ENCODE peak calls at places on chromosomes 12 and 14, in nine cellular contexts. One of them, this sample, is unnamed.

GRCh38 chr12:105986779-105987686 is 151.7 kb downstream of the NUAK1 start:
- DNase-seq in pancreas: no peak
- DNase-seq in mammary epithelial cell: peak; percentile 61
- DNase-seq in heart right ventricle: no peak
- DNase-seq in iPS DF 6.9: no peak
- DNase-seq in Caco-2: no peak
- DNase-seq in neuronal stem cell: no peak
- DNase-seq in MM.1S: peak; percentile 55
- DNase-seq in tibial artery: no peak
- DNase-seq in this sample: no peak

GRCh38 chr12:110266980-110267620 is 13.9 kb upstream of the ATP2A2 start:
- DNase-seq in pancreas: no peak
- DNase-seq in mammary epithelial cell: no peak
- DNase-seq in heart right ventricle: peak; percentile 33
- DNase-seq in iPS DF 6.9: no peak
- DNase-seq in Caco-2: no peak
- DNase-seq in neuronal stem cell: no peak
- DNase-seq in MM.1S: no peak
- DNase-seq in tibial artery: no peak
- DNase-seq in this sample: no peak

GRCh38 chr12:12985817-12986408 is 14.2 kb downstream of the HEBP1 start:
- DNase-seq in pancreas: no peak
- DNase-seq in mammary epithelial cell: no peak
- DNase-seq in heart right ventricle: no peak
- DNase-seq in iPS DF 6.9: no peak
- DNase-seq in Caco-2: peak; percentile 59
- DNase-seq in neuronal stem cell: no peak
- DNase-seq in MM.1S: no peak
- DNase-seq in tibial artery: no peak
- DNase-seq in this sample: no peak

GRCh38 chr14:95620659-95621059 is 65.6 kb upstream of the TCL1B start:
- DNase-seq in pancreas: no peak
- DNase-seq in mammary epithelial cell: no peak
- DNase-seq in heart right ventricle: no peak
- DNase-seq in iPS DF 6.9: no peak
- DNase-seq in Caco-2: no peak
- DNase-seq in neuronal stem cell: no peak
- DNase-seq in MM.1S: no peak
- DNase-seq in tibial artery: no peak
- DNase-seq in this sample: no peak

GRCh38 chr12:66915312-66915904 is 236.5 kb upstream of the GRIP1 start:
- DNase-seq in pancreas: no peak
- DNase-seq in mammary epithelial cell: no peak
- DNase-seq in heart right ventricle: no peak
- DNase-seq in iPS DF 6.9: no peak
- DNase-seq in Caco-2: no peak
- DNase-seq in neuronal stem cell: peak; percentile 20
- DNase-seq in MM.1S: no peak
- DNase-seq in tibial artery: no peak
- DNase-seq in this sample: no peak

GRCh38 chr14:94933411-94933964 is 163.6 kb upstream of the GSC start:
- DNase-seq in pancreas: no peak
- DNase-seq in mammary epithelial cell: no peak
- DNase-seq in heart right ventricle: no peak
- DNase-seq in iPS DF 6.9: no peak
- DNase-seq in Caco-2: no peak
- DNase-seq in neuronal stem cell: no peak
- DNase-seq in MM.1S: no peak
- DNase-seq in tibial artery: no peak
- DNase-seq in this sample: no peak

GRCh38 chr12:45893240-45893639 is 97.1 kb downstream of the SCAF11 start:
- DNase-seq in pancreas: no peak
- DNase-seq in mammary epithelial cell: peak; percentile 16
- DNase-seq in heart right ventricle: no peak
- DNase-seq in iPS DF 6.9: peak; percentile 35
- DNase-seq in Caco-2: no peak
- DNase-seq in neuronal stem cell: peak; percentile 21
- DNase-seq in MM.1S: no peak
- DNase-seq in tibial artery: no peak
- DNase-seq in this sample: no peak

GRCh38 chr12:97977870-97978269 is 515.3 kb downstream of the RMST start:
- DNase-seq in pancreas: no peak
- DNase-seq in mammary epithelial cell: no peak
- DNase-seq in heart right ventricle: no peak
- DNase-seq in iPS DF 6.9: no peak
- DNase-seq in Caco-2: no peak
- DNase-seq in neuronal stem cell: no peak
- DNase-seq in MM.1S: no peak
- DNase-seq in tibial artery: no peak
- DNase-seq in this sample: no peak

GRCh38 chr14:64388533-64389243 is 535 bp downstream of the MTHFD1 start:
- DNase-seq in pancreas: peak; percentile 11
- DNase-seq in mammary epithelial cell: peak; percentile 20
- DNase-seq in heart right ventricle: peak; percentile 40
- DNase-seq in iPS DF 6.9: no peak
- DNase-seq in Caco-2: no peak
- DNase-seq in neuronal stem cell: no peak
- DNase-seq in MM.1S: no peak
- DNase-seq in tibial artery: peak; percentile 47
- DNase-seq in this sample: no peak

GRCh38 chr14:79037593-79037992 is 867.4 kb downstream of the NRXN3 start:
- DNase-seq in pancreas: peak; percentile 28
- DNase-seq in mammary epithelial cell: no peak
- DNase-seq in heart right ventricle: no peak
- DNase-seq in iPS DF 6.9: no peak
- DNase-seq in Caco-2: no peak
- DNase-seq in neuronal stem cell: no peak
- DNase-seq in MM.1S: no peak
- DNase-seq in tibial artery: no peak
- DNase-seq in this sample: no peak

GRCh38 chr12:120106151-120106550 is 10.4 kb downstream of the RAB35 start:
- DNase-seq in pancreas: no peak
- DNase-seq in mammary epithelial cell: no peak
- DNase-seq in heart right ventricle: no peak
- DNase-seq in iPS DF 6.9: no peak
- DNase-seq in Caco-2: no peak
- DNase-seq in neuronal stem cell: no peak
- DNase-seq in MM.1S: no peak
- DNase-seq in tibial artery: no peak
- DNase-seq in this sample: no peak

GRCh38 chr12:30152705-30153104 is 369.0 kb upstream of the TMTC1 start:
- DNase-seq in pancreas: no peak
- DNase-seq in mammary epithelial cell: no peak
- DNase-seq in heart right ventricle: no peak
- DNase-seq in iPS DF 6.9: no peak
- DNase-seq in Caco-2: no peak
- DNase-seq in neuronal stem cell: no peak
- DNase-seq in MM.1S: no peak
- DNase-seq in tibial artery: no peak
- DNase-seq in this sample: no peak

GRCh38 chr12:51972424-51972812 is 20.9 kb downstream of the ACVR1B start:
- DNase-seq in pancreas: no peak
- DNase-seq in mammary epithelial cell: no peak
- DNase-seq in heart right ventricle: no peak
- DNase-seq in iPS DF 6.9: no peak
- DNase-seq in Caco-2: no peak
- DNase-seq in neuronal stem cell: no peak
- DNase-seq in MM.1S: no peak
- DNase-seq in tibial artery: no peak
- DNase-seq in this sample: no peak

GRCh38 chr12:5907812-5908211 is 37.2 kb downstream of the ANO2 start:
- DNase-seq in pancreas: no peak
- DNase-seq in mammary epithelial cell: no peak
- DNase-seq in heart right ventricle: no peak
- DNase-seq in iPS DF 6.9: no peak
- DNase-seq in Caco-2: no peak
- DNase-seq in neuronal stem cell: no peak
- DNase-seq in MM.1S: no peak
- DNase-seq in tibial artery: no peak
- DNase-seq in this sample: no peak

DNA sequence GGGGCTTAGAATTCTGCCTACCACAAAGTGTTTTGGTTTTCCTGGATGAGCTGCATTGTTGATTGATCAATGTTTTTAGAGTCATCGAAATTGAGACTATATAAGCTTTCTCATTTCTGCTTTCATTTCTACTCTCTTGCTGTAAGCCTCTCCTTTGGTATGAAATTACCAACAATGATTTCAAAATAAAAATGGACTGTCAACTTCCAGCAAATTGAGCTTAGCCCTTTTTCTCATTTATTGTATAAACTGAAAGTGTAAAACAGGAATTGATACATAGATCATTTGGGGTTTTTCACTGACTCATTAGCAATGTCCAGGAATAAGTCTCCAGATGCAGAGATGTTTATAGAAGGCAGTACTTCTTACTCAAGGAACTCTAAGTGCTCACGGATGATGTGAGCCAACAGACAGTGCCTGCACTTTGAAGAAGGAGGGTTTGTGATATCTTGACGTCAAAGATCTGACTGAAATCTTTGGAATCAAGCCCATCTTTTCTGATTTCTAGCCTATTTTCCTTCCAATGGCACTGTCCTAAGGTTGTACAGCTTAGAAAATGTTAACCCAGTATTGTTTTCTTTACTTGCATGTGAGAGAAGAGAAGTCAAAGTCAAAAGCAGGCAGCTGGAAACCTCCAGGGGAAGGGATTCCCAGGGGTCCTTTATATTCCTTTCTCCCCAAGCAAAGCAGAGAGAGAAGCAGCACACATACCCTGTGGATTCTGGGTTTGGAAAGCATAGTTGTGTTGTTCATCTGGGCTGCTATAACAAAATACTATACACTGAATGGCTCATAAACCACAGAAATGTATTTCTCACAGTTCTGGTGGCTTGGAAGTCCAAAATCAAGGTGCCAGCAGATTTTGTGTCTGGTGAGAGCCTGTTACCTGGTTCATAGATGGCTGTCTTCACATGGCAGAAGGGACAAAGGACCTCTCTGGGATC is 19.8 kb upstream of the PCNX1 start:
- DNase-seq in pancreas: no peak
- DNase-seq in mammary epithelial cell: peak; percentile 54
- DNase-seq in heart right ventricle: no peak
- DNase-seq in iPS DF 6.9: no peak
- DNase-seq in Caco-2: no peak
- DNase-seq in neuronal stem cell: no peak
- DNase-seq in MM.1S: peak; percentile 17
- DNase-seq in tibial artery: no peak
- DNase-seq in this sample: no peak
- H3K4me1 ChIP-seq in pancreas: no peaks in the 10 kb centered on the region
- H3K4me1 ChIP-seq in mammary epithelial cell: peaks cover 54% of the 10 kb centered on the region
- H3K4me1 ChIP-seq in heart right ventricle: peaks cover 26% of the 10 kb centered on the region
- H3K4me1 ChIP-seq in iPS DF 6.9: no peaks in the 10 kb centered on the region
- H3K4me1 ChIP-seq in Caco-2: no peaks in the 10 kb centered on the region
- H3K4me1 ChIP-seq in neuronal stem cell: no peaks in the 10 kb centered on the region
- H3K4me1 ChIP-seq in MM.1S: peaks cover 34% of the 10 kb centered on the region
- H3K4me1 ChIP-seq in tibial artery: no peaks in the 10 kb centered on the region
- H3K4me1 ChIP-seq in this sample: peaks cover 48% of the 10 kb centered on the region

DNA sequence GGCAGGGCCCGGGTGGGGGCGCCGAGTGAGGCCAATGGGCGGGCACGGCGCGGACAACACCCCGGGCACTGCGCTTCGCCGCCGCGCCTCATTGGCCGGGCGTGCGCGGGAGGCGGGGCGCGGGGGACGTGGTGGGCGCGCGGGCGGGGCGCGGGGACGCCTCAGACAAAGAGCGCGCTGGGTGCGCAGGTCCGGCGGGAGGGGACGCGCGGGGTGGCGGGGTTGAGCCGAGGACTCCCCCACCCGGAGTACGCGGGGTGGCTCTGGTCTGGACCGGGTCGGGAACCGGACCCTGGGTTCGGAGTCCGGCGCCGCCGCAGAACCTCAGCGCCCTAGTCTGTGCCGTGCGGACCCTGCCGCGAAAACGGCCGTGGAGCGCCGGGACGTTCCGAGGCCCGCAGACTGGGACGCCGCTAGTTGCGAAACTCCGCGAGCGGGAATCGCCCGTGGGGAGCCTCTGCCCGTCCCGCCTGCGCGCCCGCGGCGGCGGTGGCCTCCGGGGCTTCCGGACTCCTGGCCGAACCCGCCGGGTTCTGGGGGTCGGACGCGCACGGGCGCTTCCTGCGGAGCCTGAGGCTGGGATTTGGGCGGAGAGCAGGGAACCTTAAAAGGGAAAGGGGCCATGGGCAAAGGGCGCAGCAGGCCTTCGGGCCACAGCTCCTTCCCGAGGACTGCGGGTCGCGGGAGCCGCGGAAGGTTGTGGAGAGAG is 416 bp upstream of the SLC25A29 start:
- DNase-seq in pancreas: peak; percentile 84
- DNase-seq in mammary epithelial cell: peak; percentile 78
- DNase-seq in heart right ventricle: peak; percentile 90
- DNase-seq in iPS DF 6.9: no peak
- DNase-seq in Caco-2: peak; percentile 91
- DNase-seq in neuronal stem cell: peak; percentile 90
- DNase-seq in MM.1S: peak; percentile 44
- DNase-seq in tibial artery: peak; percentile 86
- DNase-seq in this sample: peak; percentile 93
- H3K27me3 ChIP-seq in pancreas: no peaks in the 10 kb centered on the region
- H3K27me3 ChIP-seq in mammary epithelial cell: no peaks in the 10 kb centered on the region
- H3K27me3 ChIP-seq in heart right ventricle: no peaks in the 10 kb centered on the region
- H3K27me3 ChIP-seq in iPS DF 6.9: no peaks in the 10 kb centered on the region
- H3K27me3 ChIP-seq in Caco-2: no peaks in the 10 kb centered on the region
- H3K27me3 ChIP-seq in neuronal stem cell: no peaks in the 10 kb centered on the region
- H3K27me3 ChIP-seq in MM.1S: peaks cover 7% of the 10 kb centered on the region
- H3K27me3 ChIP-seq in tibial artery: peaks cover 4% of the 10 kb centered on the region
- H3K27me3 ChIP-seq in this sample: no peaks in the 10 kb centered on the region

GRCh38 chr14:97413991-97414717 is 617.0 kb downstream of the VRK1 start:
- DNase-seq in pancreas: no peak
- DNase-seq in mammary epithelial cell: no peak
- DNase-seq in heart right ventricle: no peak
- DNase-seq in iPS DF 6.9: no peak
- DNase-seq in Caco-2: no peak
- DNase-seq in neuronal stem cell: no peak
- DNase-seq in MM.1S: no peak
- DNase-seq in tibial artery: no peak
- DNase-seq in this sample: no peak
- H3K4me1 ChIP-seq in pancreas: no peaks in the 10 kb centered on the region
- H3K4me1 ChIP-seq in mammary epithelial cell: no peaks in the 10 kb centered on the region
- H3K4me1 ChIP-seq in heart right ventricle: peaks cover 12% of the 10 kb centered on the region
- H3K4me1 ChIP-seq in iPS DF 6.9: peaks cover 5% of the 10 kb centered on the region
- H3K4me1 ChIP-seq in Caco-2: no peaks in the 10 kb centered on the region
- H3K4me1 ChIP-seq in neuronal stem cell: peaks cover 6% of the 10 kb centered on the region
- H3K4me1 ChIP-seq in MM.1S: no peaks in the 10 kb centered on the region
- H3K4me1 ChIP-seq in tibial artery: no peaks in the 10 kb centered on the region
- H3K4me1 ChIP-seq in this sample: peaks cover 7% of the 10 kb centered on the region

DNA sequence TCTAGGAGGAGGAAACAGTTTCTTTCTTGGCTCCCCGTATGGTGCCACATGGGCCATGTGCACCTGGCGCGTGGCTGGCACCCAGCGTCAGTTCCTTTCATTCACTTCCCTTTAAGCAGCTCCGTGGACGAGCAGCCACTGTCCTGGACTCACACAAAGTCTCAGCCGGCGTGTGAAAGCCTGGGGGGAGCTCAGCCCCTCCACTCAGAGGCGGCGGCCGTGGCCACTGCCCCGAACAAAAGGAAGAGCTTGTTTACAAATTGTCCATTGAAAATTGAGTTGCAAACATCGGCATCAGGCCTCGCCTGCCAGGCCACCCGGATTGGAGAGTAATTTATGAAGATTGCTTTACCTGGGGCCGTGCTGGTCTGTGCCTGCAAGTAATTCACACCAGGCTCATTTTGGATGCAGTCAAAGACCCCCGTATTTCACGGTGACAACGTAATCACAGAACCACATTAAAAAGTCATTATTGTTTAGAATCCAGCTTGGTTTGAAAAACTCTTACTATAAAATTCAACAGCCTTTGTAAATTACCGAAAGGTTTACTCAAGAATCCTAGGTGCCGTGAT is 101.7 kb upstream of the C14orf180 start:
- DNase-seq in pancreas: no peak
- DNase-seq in mammary epithelial cell: no peak
- DNase-seq in heart right ventricle: no peak
- DNase-seq in iPS DF 6.9: no peak
- DNase-seq in Caco-2: no peak
- DNase-seq in neuronal stem cell: no peak
- DNase-seq in MM.1S: no peak
- DNase-seq in tibial artery: no peak
- DNase-seq in this sample: no peak
- H3K27me3 ChIP-seq in pancreas: no peaks in the 10 kb centered on the region
- H3K27me3 ChIP-seq in mammary epithelial cell: no peaks in the 10 kb centered on the region
- H3K27me3 ChIP-seq in heart right ventricle: peaks cover 32% of the 10 kb centered on the region
- H3K27me3 ChIP-seq in iPS DF 6.9: no peaks in the 10 kb centered on the region
- H3K27me3 ChIP-seq in Caco-2: no peaks in the 10 kb centered on the region
- H3K27me3 ChIP-seq in neuronal stem cell: no peaks in the 10 kb centered on the region
- H3K27me3 ChIP-seq in MM.1S: peaks cover 33% of the 10 kb centered on the region
- H3K27me3 ChIP-seq in tibial artery: peaks cover 60% of the 10 kb centered on the region
- H3K27me3 ChIP-seq in this sample: peaks cover 15% of the 10 kb centered on the region

This sample was measured in lower lobe of right lung.